ENCODE peak calls at places on chromosomes 13 and 19, in ten cellular contexts. V is right cardiac atrium; E is CD8-positive, alpha-beta T cell; O is breast epithelium; S is left ventricle myocardium inferior; Y is A549; M is mammary epithelial cell; X is aorta; R is OCI-LY7; W is CD4-positive, CD25-positive, alpha-beta regulatory T cell. A is an unnamed sample.

GRCh38 chr13:96141032-96141431 is 51.1 kb downstream of the HS6ST3 start:
- DNase-seq in V (no peak), E (no peak), O (no peak), S (no peak), Y (peak; percentile 25), M (peak; percentile 16), X (no peak), R (peak; percentile 4), W (no peak), A (no peak)

GRCh38 chr13:29579094-29579493 is 16.4 kb downstream of the SLC7A1 start:
- DNase-seq in V (no peak), E (no peak), O (no peak), S (no peak), Y (no peak), M (no peak), X (no peak), R (no peak), W (no peak), A (no peak)

GRCh38 chr13:42272115-42272756 is at the start of gene AKAP11:
- DNase-seq in V (peak; percentile 57), E (peak; percentile 25), O (peak; percentile 52), S (peak; percentile 44), Y (peak; percentile 15), M (peak; percentile 50), X (peak; percentile 70), R (peak; percentile 74), W (peak; percentile 59), A (peak; percentile 35)

GRCh38 chr13:63853816-63854215 is 2438.2 kb upstream of the PCDH20 start:
- DNase-seq in V (no peak), E (no peak), O (no peak), S (no peak), Y (no peak), M (no peak), X (no peak), R (no peak), W (no peak), A (no peak)

GRCh38 chr13:39765801-39766463 is 110.5 kb downstream of the COG6 start:
- DNase-seq in V (peak; percentile 38), E (no peak), O (no peak), S (peak; percentile 35), Y (peak; percentile 5), M (peak; percentile 46), X (no peak), R (peak; percentile 49), W (peak; percentile 42), A (no peak)

GRCh38 chr13:108797354-108797753 is 167.9 kb downstream of the MYO16 start:
- DNase-seq in V (no peak), E (no peak), O (no peak), S (no peak), Y (no peak), M (no peak), X (no peak), R (no peak), W (no peak), A (no peak)

GRCh38 chr19:45051929-45052579 is 13.2 kb downstream of the CLASRP start:
- DNase-seq in V (no peak), E (no peak), O (no peak), S (no peak), Y (no peak), M (no peak), X (no peak), R (peak; percentile 74), W (no peak), A (no peak)

GRCh38 chr13:75908137-75908536 is 272.0 kb downstream of the LMO7 start:
- DNase-seq in V (peak; percentile 23), E (no peak), O (no peak), S (peak; percentile 25), Y (no peak), M (no peak), X (peak; percentile 54), R (no peak), W (no peak), A (no peak)

GRCh38 chr19:17109962-17110598 is 34.5 kb downstream of the MYO9B start:
- DNase-seq in V (peak; percentile 46), E (no peak), O (no peak), S (peak; percentile 64), Y (no peak), M (no peak), X (peak; percentile 93), R (no peak), W (no peak), A (no peak)

GRCh38 chr19:41409288-41409687 is 11.7 kb downstream of the BCKDHA start:
- DNase-seq in V (no peak), E (no peak), O (peak; percentile 65), S (no peak), Y (peak; percentile 60), M (peak; percentile 58), X (no peak), R (no peak), W (no peak), A (no peak)

GRCh38 chr19:40053491-40053890 is 2.5 kb downstream of the ZNF780B start:
- DNase-seq in V (no peak), E (no peak), O (no peak), S (no peak), Y (no peak), M (no peak), X (no peak), R (no peak), W (no peak), A (no peak)

GRCh38 chr19:37227996-37228395 is 10.0 kb downstream of the ZNF383 start:
- DNase-seq in V (no peak), E (peak; percentile 22), O (peak; percentile 56), S (no peak), Y (peak; percentile 57), M (no peak), X (no peak), R (peak; percentile 53), W (peak; percentile 26), A (no peak)

DNA sequence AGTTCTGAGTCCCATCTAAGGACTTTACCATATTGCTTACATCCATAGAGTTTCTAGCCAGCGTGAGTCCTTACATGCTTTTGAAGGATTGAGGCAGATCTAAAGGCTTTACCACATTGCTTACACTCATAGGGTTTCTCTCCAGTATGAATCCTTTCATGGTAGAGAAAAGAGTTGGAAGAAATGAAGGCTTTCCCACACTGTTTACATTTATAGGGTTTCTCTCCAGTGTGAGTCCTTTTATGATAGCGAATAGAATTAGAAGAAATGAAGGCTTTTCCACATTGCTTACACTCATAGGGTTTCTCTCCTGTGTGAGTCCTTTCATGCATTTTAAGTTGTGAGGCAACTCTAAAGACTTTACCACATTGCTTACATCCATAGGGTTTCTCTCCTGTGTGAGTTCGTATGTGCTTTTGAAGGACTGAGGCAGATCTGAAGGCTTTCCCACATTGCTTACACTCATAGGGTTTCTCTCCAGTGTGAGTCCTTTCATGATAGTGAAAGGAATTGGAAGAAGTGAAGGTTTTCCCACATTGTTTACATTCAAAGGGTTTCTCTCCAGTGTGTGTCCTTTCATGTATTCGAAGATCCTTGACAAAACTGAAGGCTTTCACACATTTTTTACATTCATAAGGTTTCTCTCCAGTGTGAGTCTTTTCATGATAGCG is 8.4 kb upstream of the ZNF433 start:
- DNase-seq in V (no peak), E (no peak), O (no peak), S (no peak), Y (no peak), M (no peak), X (no peak), R (no peak), W (no peak), A (no peak)
- H3K9me3 ChIP-seq in V (peaks cover 2% of the 10 kb centered on the region), E (peaks cover 7% of the 10 kb centered on the region), O (peaks cover 37% of the 10 kb centered on the region), S (peaks cover 41% of the 10 kb centered on the region), Y (peaks cover 11% of the 10 kb centered on the region), M (peaks cover 40% of the 10 kb centered on the region), X (peaks cover 3% of the 10 kb centered on the region), R (peaks cover 7% of the 10 kb centered on the region), W (peaks cover 39% of the 10 kb centered on the region), A (peaks cover 16% of the 10 kb centered on the region)

DNA sequence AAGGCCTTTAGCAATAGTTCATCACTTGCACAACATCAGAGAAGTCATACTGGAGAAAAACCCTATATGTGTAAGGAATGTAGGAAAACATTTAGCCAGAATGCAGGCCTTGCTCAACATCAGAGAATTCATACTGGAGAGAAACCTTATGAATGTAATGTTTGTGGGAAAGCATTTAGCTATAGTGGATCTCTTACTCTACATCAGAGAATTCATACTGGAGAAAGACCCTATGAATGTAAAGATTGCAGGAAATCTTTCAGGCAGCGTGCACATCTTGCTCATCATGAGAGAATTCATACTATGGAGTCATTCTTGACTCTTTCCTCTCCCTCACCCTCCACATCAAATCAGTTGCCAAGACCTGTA is 19.8 kb downstream of the ZNF583 start:
- DNase-seq in V (no peak), E (no peak), O (no peak), S (no peak), Y (peak; percentile 6), M (no peak), X (no peak), R (no peak), W (no peak), A (no peak)
- H3K9me3 ChIP-seq in V (peaks cover 15% of the 10 kb centered on the region), E (peaks cover 83% of the 10 kb centered on the region), O (peaks cover 100% of the 10 kb centered on the region), S (peaks cover 100% of the 10 kb centered on the region), Y (peaks cover 99% of the 10 kb centered on the region), M (peaks cover 53% of the 10 kb centered on the region), X (peaks cover 15% of the 10 kb centered on the region), R (peaks cover 68% of the 10 kb centered on the region), W (peaks cover 94% of the 10 kb centered on the region), A (peaks cover 66% of the 10 kb centered on the region)

DNA sequence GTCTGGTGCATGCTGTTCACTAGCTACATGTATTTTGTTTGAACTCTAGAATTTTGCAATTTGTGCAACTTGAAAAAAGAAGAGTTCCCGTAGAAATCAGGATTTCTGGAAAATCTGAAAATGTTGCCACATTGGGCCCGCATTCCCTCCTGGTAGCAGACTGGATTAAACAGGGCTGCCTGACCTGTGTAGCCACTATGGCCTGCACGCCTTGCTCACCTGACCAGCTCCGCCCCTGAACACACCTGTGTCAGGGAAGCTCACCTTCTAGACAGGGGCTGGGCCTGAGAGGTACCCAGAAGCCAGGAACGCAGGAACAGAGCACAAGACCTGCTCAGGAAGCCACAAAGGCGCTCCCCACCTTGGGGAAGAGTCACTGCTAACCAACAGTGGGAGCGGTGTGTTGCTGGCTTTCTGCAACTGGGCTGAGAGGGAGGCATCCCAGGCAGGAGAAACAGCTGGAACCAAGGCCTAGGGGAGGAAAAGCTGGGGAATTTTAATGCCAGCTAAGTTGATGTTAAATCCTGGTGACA is 106.5 kb downstream of the UQCRFS1 start:
- DNase-seq in V (no peak), E (no peak), O (no peak), S (no peak), Y (no peak), M (no peak), X (no peak), R (no peak), W (no peak), A (no peak)
- H3K9me3 ChIP-seq in V (no peaks in the 10 kb centered on the region), E (no peaks in the 10 kb centered on the region), O (no peaks in the 10 kb centered on the region), S (no peaks in the 10 kb centered on the region), Y (peaks cover 27% of the 10 kb centered on the region), M (peaks cover 21% of the 10 kb centered on the region), X (no peaks in the 10 kb centered on the region), R (no peaks in the 10 kb centered on the region), W (no peaks in the 10 kb centered on the region), A (no peaks in the 10 kb centered on the region)

GRCh38 chr13:54394908-54395307 is 1366.3 kb downstream of the OLFM4 start:
- DNase-seq in V (no peak), E (no peak), O (no peak), S (no peak), Y (no peak), M (no peak), X (no peak), R (no peak), W (no peak), A (no peak)

DNA sequence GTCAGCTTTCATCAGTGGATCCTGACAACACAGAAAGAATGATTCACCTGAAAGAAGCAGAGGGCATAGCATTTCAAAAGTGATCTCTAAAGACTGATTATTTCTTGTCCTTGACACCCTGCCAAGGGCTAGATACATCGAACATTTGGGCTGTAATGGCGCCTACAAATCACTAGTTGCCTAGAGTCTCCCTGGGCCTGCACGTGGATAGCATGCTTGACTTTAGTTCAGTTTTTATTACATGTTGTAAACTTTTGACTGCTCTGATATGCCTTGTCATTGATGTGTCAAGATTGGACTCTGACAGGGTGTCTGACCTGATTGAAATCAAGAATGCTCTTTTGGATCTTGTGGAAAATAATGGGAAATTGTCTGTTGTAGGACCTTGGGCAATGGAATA is 1365.7 kb downstream of the OLFM4 start:
- DNase-seq in V (no peak), E (no peak), O (no peak), S (no peak), Y (no peak), M (no peak), X (no peak), R (no peak), W (no peak), A (no peak)
- H3K9me3 ChIP-seq in V (no peaks in the 10 kb centered on the region), E (no peaks in the 10 kb centered on the region), O (no peaks in the 10 kb centered on the region), S (no peaks in the 10 kb centered on the region), Y (no peaks in the 10 kb centered on the region), M (peaks cover 12% of the 10 kb centered on the region), X (no peaks in the 10 kb centered on the region), R (no peaks in the 10 kb centered on the region), W (no peaks in the 10 kb centered on the region), A (no peaks in the 10 kb centered on the region)

A was measured in T-helper 17 cell.